ENCODE peak calls at places on chromosomes 12 and 14, in nine cellular contexts. One of them, this sample, is unnamed.
A peak's percentile ranks its signal among the peaks of the same experiment; 100 is the strongest.

GRCh38 chr14:96038920-96039632 is at the start of gene C14orf132:
- DNase-seq in COR-L47: peak; percentile 49
- DNase-seq in AML-193: no peak
- DNase-seq in OCI-M1: no peak
- DNase-seq in activated naive CD4-positive, alpha-beta T cell: peak; percentile 58
- DNase-seq in H54: peak; percentile 70
- DNase-seq in Kasumi-1: no peak
- DNase-seq in M059J: peak; percentile 15
- DNase-seq in K562: peak; percentile 72
- DNase-seq in this sample: peak; percentile 55

GRCh38 chr14:104820669-104821228 is 19.8 kb downstream of the ZBTB42 start:
- DNase-seq in COR-L47: peak; percentile 79
- DNase-seq in H54: no peak
- DNase-seq in activated naive CD4-positive, alpha-beta T cell: no peak
- DNase-seq in Kasumi-1: peak; percentile 15
- DNase-seq in AML-193: no peak
- DNase-seq in K562: no peak
- DNase-seq in OCI-M1: no peak
- DNase-seq in M059J: no peak
- DNase-seq in this sample: peak; percentile 28

GRCh38 chr14:26849514-26849913 is 251.7 kb upstream of the NOVA1 start:
- DNase-seq in M059J: no peak
- DNase-seq in OCI-M1: no peak
- DNase-seq in activated naive CD4-positive, alpha-beta T cell: no peak
- DNase-seq in K562: no peak
- DNase-seq in AML-193: no peak
- DNase-seq in Kasumi-1: no peak
- DNase-seq in H54: no peak
- DNase-seq in COR-L47: no peak
- DNase-seq in this sample: no peak

GRCh38 chr14:105290598-105291356 is 10.0 kb downstream of the BRF1 start:
- DNase-seq in H54: no peak
- DNase-seq in activated naive CD4-positive, alpha-beta T cell: no peak
- DNase-seq in Kasumi-1: no peak
- DNase-seq in COR-L47: no peak
- DNase-seq in OCI-M1: no peak
- DNase-seq in AML-193: peak; percentile 4
- DNase-seq in M059J: no peak
- DNase-seq in K562: no peak
- DNase-seq in this sample: no peak

GRCh38 chr12:25875661-25876060 is 82.8 kb upstream of the RASSF8 start:
- DNase-seq in M059J: no peak
- DNase-seq in activated naive CD4-positive, alpha-beta T cell: no peak
- DNase-seq in H54: no peak
- DNase-seq in K562: no peak
- DNase-seq in COR-L47: no peak
- DNase-seq in OCI-M1: peak; percentile 33
- DNase-seq in Kasumi-1: no peak
- DNase-seq in AML-193: no peak
- DNase-seq in this sample: no peak

GRCh38 chr12:114835031-114835430 is 151.1 kb upstream of the TBX3 start:
- DNase-seq in H54: peak; percentile 14
- DNase-seq in Kasumi-1: no peak
- DNase-seq in OCI-M1: no peak
- DNase-seq in AML-193: no peak
- DNase-seq in COR-L47: no peak
- DNase-seq in K562: no peak
- DNase-seq in activated naive CD4-positive, alpha-beta T cell: no peak
- DNase-seq in M059J: peak; percentile 89
- DNase-seq in this sample: no peak

GRCh38 chr12:26298785-26299621 is 103.6 kb downstream of the SSPN start:
- DNase-seq in Kasumi-1: peak; percentile 92
- DNase-seq in K562: peak; percentile 23
- DNase-seq in activated naive CD4-positive, alpha-beta T cell: no peak
- DNase-seq in M059J: peak; percentile 93
- DNase-seq in OCI-M1: peak; percentile 92
- DNase-seq in COR-L47: no peak
- DNase-seq in H54: peak; percentile 56
- DNase-seq in AML-193: peak; percentile 81
- DNase-seq in this sample: no peak

GRCh38 chr12:10717410-10717809 is 5.7 kb downstream of the YBX3 start:
- DNase-seq in AML-193: no peak
- DNase-seq in M059J: peak; percentile 16
- DNase-seq in Kasumi-1: no peak
- DNase-seq in OCI-M1: no peak
- DNase-seq in activated naive CD4-positive, alpha-beta T cell: no peak
- DNase-seq in H54: no peak
- DNase-seq in COR-L47: no peak
- DNase-seq in K562: no peak
- DNase-seq in this sample: no peak

GRCh38 chr14:92686763-92687427 is 61.5 kb downstream of the LGMN start:
- DNase-seq in OCI-M1: peak; percentile 63
- DNase-seq in Kasumi-1: peak; percentile 59
- DNase-seq in COR-L47: peak; percentile 87
- DNase-seq in activated naive CD4-positive, alpha-beta T cell: peak; percentile 72
- DNase-seq in H54: peak; percentile 63
- DNase-seq in AML-193: no peak
- DNase-seq in K562: peak; percentile 86
- DNase-seq in M059J: peak; percentile 60
- DNase-seq in this sample: peak; percentile 42

GRCh38 chr12:12425616-12426015 is 68.7 kb downstream of the BORCS5 start:
- DNase-seq in M059J: no peak
- DNase-seq in H54: no peak
- DNase-seq in OCI-M1: no peak
- DNase-seq in activated naive CD4-positive, alpha-beta T cell: no peak
- DNase-seq in COR-L47: no peak
- DNase-seq in Kasumi-1: no peak
- DNase-seq in K562: no peak
- DNase-seq in AML-193: no peak
- DNase-seq in this sample: no peak

GRCh38 chr12:27220057-27220987 is 23.8 kb upstream of the STK38L start:
- DNase-seq in K562: no peak
- DNase-seq in COR-L47: no peak
- DNase-seq in activated naive CD4-positive, alpha-beta T cell: no peak
- DNase-seq in H54: no peak
- DNase-seq in AML-193: no peak
- DNase-seq in OCI-M1: peak; percentile 24
- DNase-seq in M059J: no peak
- DNase-seq in Kasumi-1: no peak
- DNase-seq in this sample: no peak

GRCh38 chr12:21169878-21170472 is 39.0 kb downstream of the SLCO1B1 start:
- DNase-seq in OCI-M1: peak; percentile 71
- DNase-seq in activated naive CD4-positive, alpha-beta T cell: no peak
- DNase-seq in K562: peak; percentile 16
- DNase-seq in Kasumi-1: peak; percentile 71
- DNase-seq in H54: peak; percentile 0
- DNase-seq in COR-L47: peak; percentile 1
- DNase-seq in AML-193: peak; percentile 22
- DNase-seq in M059J: peak; percentile 19
- DNase-seq in this sample: no peak

GRCh38 chr14:53999061-53999488 is 42.5 kb upstream of the BMP4 start:
- DNase-seq in activated naive CD4-positive, alpha-beta T cell: no peak
- DNase-seq in K562: no peak
- DNase-seq in OCI-M1: no peak
- DNase-seq in H54: peak; percentile 12
- DNase-seq in AML-193: no peak
- DNase-seq in Kasumi-1: no peak
- DNase-seq in M059J: peak; percentile 89
- DNase-seq in COR-L47: no peak
- DNase-seq in this sample: no peak

GRCh38 chr12:105355752-105356151 is 25.3 kb downstream of the C12orf75 start:
- DNase-seq in H54: no peak
- DNase-seq in COR-L47: no peak
- DNase-seq in AML-193: no peak
- DNase-seq in M059J: peak; percentile 71
- DNase-seq in activated naive CD4-positive, alpha-beta T cell: no peak
- DNase-seq in K562: no peak
- DNase-seq in Kasumi-1: no peak
- DNase-seq in OCI-M1: no peak
- DNase-seq in this sample: no peak

GRCh38 chr12:66196806-66197205 is 7.8 kb downstream of the IRAK3 start:
- DNase-seq in Kasumi-1: no peak
- DNase-seq in H54: no peak
- DNase-seq in COR-L47: no peak
- DNase-seq in OCI-M1: no peak
- DNase-seq in AML-193: no peak
- DNase-seq in M059J: no peak
- DNase-seq in activated naive CD4-positive, alpha-beta T cell: no peak
- DNase-seq in K562: no peak
- DNase-seq in this sample: no peak

GRCh38 chr12:43848786-43849185 is 12.9 kb downstream of the TMEM117 start:
- DNase-seq in activated naive CD4-positive, alpha-beta T cell: no peak
- DNase-seq in K562: no peak
- DNase-seq in M059J: no peak
- DNase-seq in COR-L47: no peak
- DNase-seq in AML-193: no peak
- DNase-seq in H54: no peak
- DNase-seq in OCI-M1: no peak
- DNase-seq in Kasumi-1: no peak
- DNase-seq in this sample: no peak

GRCh38 chr14:69573205-69573840 is 1.3 kb downstream of the CCDC177 start:
- DNase-seq in M059J: no peak
- DNase-seq in COR-L47: no peak
- DNase-seq in K562: no peak
- DNase-seq in H54: no peak
- DNase-seq in activated naive CD4-positive, alpha-beta T cell: no peak
- DNase-seq in OCI-M1: no peak
- DNase-seq in Kasumi-1: no peak
- DNase-seq in AML-193: no peak
- DNase-seq in this sample: no peak

GRCh38 chr14:51533160-51533559 is 118.5 kb upstream of the FRMD6 start:
- DNase-seq in COR-L47: no peak
- DNase-seq in OCI-M1: no peak
- DNase-seq in K562: no peak
- DNase-seq in H54: no peak
- DNase-seq in Kasumi-1: no peak
- DNase-seq in M059J: peak; percentile 95
- DNase-seq in activated naive CD4-positive, alpha-beta T cell: no peak
- DNase-seq in AML-193: no peak
- DNase-seq in this sample: no peak

GRCh38 chr12:50017047-50017446 is 8.2 kb downstream of the RACGAP1 start:
- DNase-seq in AML-193: no peak
- DNase-seq in COR-L47: no peak
- DNase-seq in H54: no peak
- DNase-seq in activated naive CD4-positive, alpha-beta T cell: no peak
- DNase-seq in OCI-M1: no peak
- DNase-seq in M059J: peak; percentile 47
- DNase-seq in Kasumi-1: no peak
- DNase-seq in K562: no peak
- DNase-seq in this sample: peak; percentile 31

GRCh38 chr12:124359671-124360581 is 65.0 kb downstream of the RFLNA start:
- DNase-seq in K562: no peak
- DNase-seq in H54: no peak
- DNase-seq in OCI-M1: no peak
- DNase-seq in M059J: no peak
- DNase-seq in AML-193: no peak
- DNase-seq in activated naive CD4-positive, alpha-beta T cell: no peak
- DNase-seq in COR-L47: peak; percentile 24
- DNase-seq in Kasumi-1: no peak
- DNase-seq in this sample: peak; percentile 54

GRCh38 chr14:58796636-58797429 is 159.1 kb downstream of the DACT1 start:
- DNase-seq in Kasumi-1: peak; percentile 16
- DNase-seq in K562: no peak
- DNase-seq in OCI-M1: no peak
- DNase-seq in H54: no peak
- DNase-seq in activated naive CD4-positive, alpha-beta T cell: no peak
- DNase-seq in M059J: peak; percentile 10
- DNase-seq in AML-193: no peak
- DNase-seq in COR-L47: no peak
- DNase-seq in this sample: no peak

GRCh38 chr12:85968606-85969005 is 94.5 kb downstream of the NTS start:
- DNase-seq in Kasumi-1: no peak
- DNase-seq in H54: no peak
- DNase-seq in AML-193: no peak
- DNase-seq in activated naive CD4-positive, alpha-beta T cell: no peak
- DNase-seq in OCI-M1: no peak
- DNase-seq in M059J: no peak
- DNase-seq in K562: no peak
- DNase-seq in COR-L47: no peak
- DNase-seq in this sample: no peak

GRCh38 chr14:102975662-102976061 is 53.2 kb downstream of the AMN start:
- DNase-seq in K562: no peak
- DNase-seq in H54: no peak
- DNase-seq in COR-L47: no peak
- DNase-seq in AML-193: no peak
- DNase-seq in Kasumi-1: no peak
- DNase-seq in M059J: no peak
- DNase-seq in activated naive CD4-positive, alpha-beta T cell: no peak
- DNase-seq in OCI-M1: no peak
- DNase-seq in this sample: no peak

GRCh38 chr14:88614218-88614907 is 51.5 kb downstream of the ZC3H14 start:
- DNase-seq in OCI-M1: no peak
- DNase-seq in H54: no peak
- DNase-seq in COR-L47: no peak
- DNase-seq in Kasumi-1: no peak
- DNase-seq in K562: no peak
- DNase-seq in activated naive CD4-positive, alpha-beta T cell: no peak
- DNase-seq in M059J: peak; percentile 73
- DNase-seq in AML-193: no peak
- DNase-seq in this sample: no peak